ENCODE peak calls at places on chromosomes 2 and 18, in nine cellular contexts. E, G, C, Q, N, I, T, Y and H are unnamed samples.
A peak's percentile ranks its signal among the peaks of the same experiment; 100 is the strongest.

GRCh38 chr2:191836853-191837769 is 9.8 kb downstream of the CAVIN2 start:
- DNase-seq in E (no peak), G (peak; percentile 56), C (peak; percentile 57), Q (no peak), N (no peak), I (no peak), T (peak; percentile 8), Y (no peak), H (no peak)

GRCh38 chr2:66544258-66544657 is 109.3 kb downstream of the MEIS1 start:
- DNase-seq in E (no peak), G (no peak), C (no peak), Q (no peak), N (no peak), I (no peak), T (no peak), Y (no peak), H (no peak)

GRCh38 chr2:88707003-88707402 is 15.5 kb downstream of the RPIA start:
- DNase-seq in E (no peak), G (no peak), C (no peak), Q (no peak), N (no peak), I (no peak), T (no peak), Y (no peak), H (no peak)

GRCh38 chr18:59605633-59606192 is 91.5 kb downstream of the CCBE1 start:
- DNase-seq in E (no peak), G (peak; percentile 80), C (peak; percentile 78), Q (no peak), N (no peak), I (no peak), T (no peak), Y (no peak), H (peak; percentile 37)

GRCh38 chr18:22385718-22386117 is 32.0 kb downstream of the CTAGE1 start:
- DNase-seq in E (no peak), G (peak; percentile 66), C (peak; percentile 83), Q (no peak), N (no peak), I (no peak), T (no peak), Y (no peak), H (no peak)

GRCh38 chr18:47983055-47983454 is 52.6 kb upstream of the SMAD2 start:
- DNase-seq in E (no peak), G (no peak), C (no peak), Q (no peak), N (no peak), I (no peak), T (no peak), Y (no peak), H (no peak)

GRCh38 chr2:53970095-53970897 is 497 bp downstream of the PSME4 start:
- DNase-seq in E (peak; percentile 37), G (peak; percentile 65), C (peak; percentile 37), Q (peak; percentile 49), N (peak; percentile 48), I (peak; percentile 11), T (peak; percentile 51), Y (peak; percentile 69), H (no peak)

GRCh38 chr2:216594081-216594480 is 39.1 kb upstream of the IGFBP2 start:
- DNase-seq in E (no peak), G (no peak), C (no peak), Q (no peak), N (no peak), I (no peak), T (no peak), Y (no peak), H (no peak)

GRCh38 chr2:23383087-23383486 is 1.9 kb upstream of the KLHL29 start:
- DNase-seq in E (no peak), G (no peak), C (no peak), Q (no peak), N (no peak), I (no peak), T (no peak), Y (no peak), H (no peak)

GRCh38 chr2:30955516-30956132 is 148.4 kb upstream of the CAPN13 start:
- DNase-seq in E (no peak), G (no peak), C (no peak), Q (no peak), N (no peak), I (no peak), T (no peak), Y (no peak), H (no peak)

GRCh38 chr2:223772363-223772762 is 65.0 kb downstream of the AP1S3 start:
- DNase-seq in E (no peak), G (no peak), C (no peak), Q (no peak), N (no peak), I (no peak), T (no peak), Y (no peak), H (no peak)